ENCODE peak calls at places on chromosomes 13 and 19, in four cellular contexts. One of them, this sample, is unnamed.

GRCh38 chr13:110055089-110055488 is 251.9 kb downstream of the COL4A1 start:
- DNase-seq in HepG2: no peak
- DNase-seq in SK-N-SH: no peak
- DNase-seq in K562: no peak
- DNase-seq in this sample: no peak

GRCh38 chr13:114019367-114019766 is 45.5 kb upstream of the C13orf46 start:
- DNase-seq in HepG2: no peak
- DNase-seq in K562: peak; percentile 87
- DNase-seq in SK-N-SH: peak; percentile 79
- DNase-seq in this sample: no peak

GRCh38 chr13:110757296-110757695 is 43.8 kb downstream of the ING1 start:
- DNase-seq in SK-N-SH: no peak
- DNase-seq in HepG2: no peak
- DNase-seq in K562: no peak
- DNase-seq in this sample: no peak

GRCh38 chr13:52010890-52011689 is at the start of gene ATP7B:
- DNase-seq in HepG2: peak; percentile 49
- DNase-seq in SK-N-SH: peak; percentile 57
- DNase-seq in K562: peak; percentile 29
- DNase-seq in this sample: no peak

GRCh38 chr19:10654610-10655456 is 687 bp downstream of the ILF3 start:
- DNase-seq in HepG2: peak; percentile 47
- DNase-seq in K562: peak; percentile 95
- DNase-seq in SK-N-SH: peak; percentile 95
- DNase-seq in this sample: no peak

GRCh38 chr13:110953416-110953815 is 38.5 kb upstream of the ANKRD10 start:
- DNase-seq in SK-N-SH: no peak
- DNase-seq in K562: no peak
- DNase-seq in HepG2: no peak
- DNase-seq in this sample: no peak

GRCh38 chr13:30340367-30341184 is 33.2 kb upstream of the KATNAL1 start:
- DNase-seq in K562: peak; percentile 66
- DNase-seq in SK-N-SH: peak; percentile 29
- DNase-seq in HepG2: no peak
- DNase-seq in this sample: no peak

GRCh38 chr19:46603195-46603637 is 2.1 kb downstream of the CALM3 start:
- DNase-seq in K562: peak; percentile 55
- DNase-seq in SK-N-SH: peak; percentile 40
- DNase-seq in HepG2: peak; percentile 85
- DNase-seq in this sample: no peak

GRCh38 chr13:41244555-41244954 is 18.8 kb downstream of the MTRF1 start:
- DNase-seq in K562: no peak
- DNase-seq in HepG2: no peak
- DNase-seq in SK-N-SH: no peak
- DNase-seq in this sample: no peak

GRCh38 chr19:35790981-35791813 is 15.8 kb downstream of the ARHGAP33 start:
- DNase-seq in K562: no peak
- DNase-seq in HepG2: peak; percentile 40
- DNase-seq in SK-N-SH: no peak
- DNase-seq in this sample: no peak

GRCh38 chr19:56566904-56567273 is 379 bp upstream of the ZNF470 start:
- DNase-seq in HepG2: no peak
- DNase-seq in K562: no peak
- DNase-seq in SK-N-SH: peak; percentile 68
- DNase-seq in this sample: no peak

GRCh38 chr13:106471957-106472543 is 63.4 kb downstream of the EFNB2 start:
- DNase-seq in SK-N-SH: peak; percentile 24
- DNase-seq in K562: peak; percentile 10
- DNase-seq in HepG2: peak; percentile 1
- DNase-seq in this sample: no peak

GRCh38 chr19:55459551-55459949 is 1.9 kb downstream of the ISOC2 start:
- DNase-seq in SK-N-SH: no peak
- DNase-seq in K562: no peak
- DNase-seq in HepG2: no peak
- DNase-seq in this sample: no peak

GRCh38 chr13:44755872-44756271 is 179.7 kb upstream of the TSC22D1 start:
- DNase-seq in SK-N-SH: no peak
- DNase-seq in HepG2: peak; percentile 18
- DNase-seq in K562: no peak
- DNase-seq in this sample: no peak

GRCh38 chr19:15154002-15154612 is 46.7 kb downstream of the NOTCH3 start:
- DNase-seq in SK-N-SH: peak; percentile 54
- DNase-seq in K562: peak; percentile 66
- DNase-seq in HepG2: peak; percentile 49
- DNase-seq in this sample: no peak

GRCh38 chr13:77810430-77810829 is 108.2 kb downstream of the EDNRB start:
- DNase-seq in K562: no peak
- DNase-seq in SK-N-SH: peak; percentile 23
- DNase-seq in HepG2: no peak
- DNase-seq in this sample: no peak

GRCh38 chr13:57633950-57634828 is 2.6 kb downstream of the PCDH17 start:
- DNase-seq in HepG2: no peak
- DNase-seq in K562: no peak
- DNase-seq in SK-N-SH: peak; percentile 48
- DNase-seq in this sample: no peak

GRCh38 chr13:100510208-100510997 is 78.2 kb downstream of the GGACT start:
- DNase-seq in SK-N-SH: peak; percentile 77
- DNase-seq in HepG2: no peak
- DNase-seq in K562: no peak
- DNase-seq in this sample: no peak

GRCh38 chr19:16661480-16662034 is 618 bp downstream of the TMEM38A start:
- DNase-seq in HepG2: no peak
- DNase-seq in K562: no peak
- DNase-seq in SK-N-SH: peak; percentile 36
- DNase-seq in this sample: no peak

GRCh38 chr19:41753936-41754529 is 1.3 kb upstream of the CEACAM6 start:
- DNase-seq in SK-N-SH: peak; percentile 49
- DNase-seq in HepG2: peak; percentile 14
- DNase-seq in K562: peak; percentile 24
- DNase-seq in this sample: no peak

GRCh38 chr13:98525452-98525851 is 51.5 kb downstream of the STK24 start:
- DNase-seq in HepG2: no peak
- DNase-seq in K562: no peak
- DNase-seq in SK-N-SH: no peak
- DNase-seq in this sample: no peak

GRCh38 chr19:28196961-28197360 is 1016.0 kb downstream of the UQCRFS1 start:
- DNase-seq in K562: no peak
- DNase-seq in SK-N-SH: no peak
- DNase-seq in HepG2: no peak
- DNase-seq in this sample: no peak

GRCh38 chr19:44848036-44848804 is 2.1 kb downstream of the NECTIN2 start:
- DNase-seq in HepG2: no peak
- DNase-seq in SK-N-SH: peak; percentile 41
- DNase-seq in K562: no peak
- DNase-seq in this sample: no peak

GRCh38 chr13:24092108-24092507 is 68.4 kb upstream of the SPATA13 start:
- DNase-seq in HepG2: no peak
- DNase-seq in K562: no peak
- DNase-seq in SK-N-SH: no peak
- DNase-seq in this sample: no peak

GRCh38 chr13:61413572-61413971 is 2.1 kb downstream of the PCDH20 start:
- DNase-seq in K562: no peak
- DNase-seq in SK-N-SH: peak; percentile 55
- DNase-seq in HepG2: no peak
- DNase-seq in this sample: no peak

GRCh38 chr13:21478881-21479808 is 20.0 kb upstream of the ZDHHC20 start:
- DNase-seq in HepG2: peak; percentile 72
- DNase-seq in SK-N-SH: peak; percentile 47
- DNase-seq in K562: peak; percentile 17
- DNase-seq in this sample: no peak

GRCh38 chr13:35768551-35768950 is 292.1 kb upstream of the MAB21L1 start:
- DNase-seq in HepG2: no peak
- DNase-seq in SK-N-SH: no peak
- DNase-seq in K562: no peak
- DNase-seq in this sample: no peak

GRCh38 chr13:110521296-110521680 is 40.2 kb downstream of the RAB20 start:
- DNase-seq in HepG2: no peak
- DNase-seq in SK-N-SH: no peak
- DNase-seq in K562: no peak
- DNase-seq in this sample: no peak

GRCh38 chr13:58397596-58398387 is 766.2 kb downstream of the PCDH17 start:
- DNase-seq in SK-N-SH: no peak
- DNase-seq in K562: no peak
- DNase-seq in HepG2: no peak
- DNase-seq in this sample: no peak

DNA sequence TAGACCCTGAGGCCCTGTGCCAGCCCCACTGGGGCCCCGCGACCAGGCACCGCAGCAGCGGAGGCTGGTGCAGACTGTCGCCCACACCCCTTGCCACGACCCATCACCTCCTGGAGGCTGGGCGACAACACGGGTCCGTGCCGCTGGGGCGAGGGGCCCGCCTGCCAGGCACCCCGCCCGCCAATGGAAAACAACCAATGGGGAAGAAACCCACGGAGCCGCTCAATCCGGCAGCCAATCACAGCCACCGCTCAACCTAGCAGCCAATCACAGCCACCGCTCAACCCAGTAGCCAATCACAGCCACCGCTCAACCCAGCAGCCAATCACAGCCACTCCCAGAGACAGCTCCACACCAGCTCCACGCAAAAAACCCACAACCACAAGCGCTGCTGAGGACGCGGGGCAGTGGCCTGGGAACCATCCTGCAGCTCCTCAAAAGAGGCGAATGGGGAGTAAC is 29.7 kb downstream of the GPX4 start:
- DNase-seq in HepG2: no peak
- DNase-seq in K562: peak; percentile 80
- DNase-seq in SK-N-SH: peak; percentile 70
- DNase-seq in this sample: peak; percentile 79
- H2AFZ ChIP-seq in HepG2: no peak overlapping the region
- H2AFZ ChIP-seq in K562: no peak overlapping the region
- H2AFZ ChIP-seq in SK-N-SH: no peak overlapping the region
- H2AFZ ChIP-seq in this sample: peak overlapping the region; percentile 72

GRCh38 chr19:53101518-53101917 is 1.7 kb downstream of the ZNF160 start:
- DNase-seq in K562: peak; percentile 45
- DNase-seq in SK-N-SH: peak; percentile 34
- DNase-seq in HepG2: no peak
- DNase-seq in this sample: no peak

GRCh38 chr19:53103141-53103902 is at the start of gene ZNF160:
- DNase-seq in HepG2: peak; percentile 80
- DNase-seq in K562: peak; percentile 99
- DNase-seq in SK-N-SH: peak; percentile 100
- DNase-seq in this sample: peak; percentile 89

GRCh38 chr19:53102186-53102585 is 1.0 kb downstream of the ZNF160 start:
- DNase-seq in K562: peak; percentile 24
- DNase-seq in HepG2: no peak
- DNase-seq in SK-N-SH: peak; percentile 59
- DNase-seq in this sample: no peak

GRCh38 chr19:53103903-53104203 is 631 bp upstream of the ZNF160 start:
- DNase-seq in HepG2: no peak
- DNase-seq in K562: no peak
- DNase-seq in SK-N-SH: no peak
- DNase-seq in this sample: no peak

DNA sequence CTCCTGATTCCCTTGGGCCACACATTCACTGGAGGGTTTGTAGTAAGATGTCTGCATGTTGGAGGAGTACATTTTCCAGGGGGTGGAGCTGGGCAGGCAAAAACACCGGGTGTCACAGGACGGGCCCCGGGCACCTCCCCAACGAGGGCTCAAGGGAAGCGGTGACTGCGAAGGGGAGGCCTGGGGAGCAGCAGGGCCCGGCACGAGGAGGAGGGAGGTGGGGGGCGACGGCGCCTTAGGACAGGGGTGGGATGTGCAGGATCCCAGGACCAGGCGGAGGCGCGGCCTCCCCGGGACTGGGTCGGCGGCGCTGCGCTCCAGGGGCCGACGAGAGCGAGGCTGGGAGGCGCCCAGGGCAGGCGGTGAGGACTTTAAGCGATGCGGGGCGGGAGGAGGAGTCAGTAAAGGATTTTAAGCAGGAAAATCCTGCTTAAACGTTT is 501 bp downstream of the ZNF160 start:
- DNase-seq in K562: no peak
- DNase-seq in HepG2: no peak
- DNase-seq in SK-N-SH: peak; percentile 69
- DNase-seq in this sample: no peak
- TF ChIP-seq FOXM1 in K562: no peak
- TF ChIP-seq FOXM1 in HepG2: no peak
- TF ChIP-seq FOXM1 in SK-N-SH: no peak
- TF ChIP-seq FOXM1 in this sample: no peak

GRCh38 chr13:96089139-96089538 is 768 bp upstream of the HS6ST3 start:
- DNase-seq in HepG2: no peak
- DNase-seq in K562: no peak
- DNase-seq in SK-N-SH: no peak
- DNase-seq in this sample: no peak

GRCh38 chr13:96091164-96091931 is 1.4 kb downstream of the HS6ST3 start:
- DNase-seq in SK-N-SH: peak; percentile 46
- DNase-seq in HepG2: no peak
- DNase-seq in K562: no peak
- DNase-seq in this sample: no peak

GRCh38 chr13:96090240-96091101 is 564 bp downstream of the HS6ST3 start:
- DNase-seq in HepG2: no peak
- DNase-seq in SK-N-SH: peak; percentile 81
- DNase-seq in K562: no peak
- DNase-seq in this sample: no peak

GRCh38 chr13:96091932-96092253 is 2.0 kb downstream of the HS6ST3 start:
- DNase-seq in SK-N-SH: no peak
- DNase-seq in K562: no peak
- DNase-seq in HepG2: no peak
- DNase-seq in this sample: no peak

DNA sequence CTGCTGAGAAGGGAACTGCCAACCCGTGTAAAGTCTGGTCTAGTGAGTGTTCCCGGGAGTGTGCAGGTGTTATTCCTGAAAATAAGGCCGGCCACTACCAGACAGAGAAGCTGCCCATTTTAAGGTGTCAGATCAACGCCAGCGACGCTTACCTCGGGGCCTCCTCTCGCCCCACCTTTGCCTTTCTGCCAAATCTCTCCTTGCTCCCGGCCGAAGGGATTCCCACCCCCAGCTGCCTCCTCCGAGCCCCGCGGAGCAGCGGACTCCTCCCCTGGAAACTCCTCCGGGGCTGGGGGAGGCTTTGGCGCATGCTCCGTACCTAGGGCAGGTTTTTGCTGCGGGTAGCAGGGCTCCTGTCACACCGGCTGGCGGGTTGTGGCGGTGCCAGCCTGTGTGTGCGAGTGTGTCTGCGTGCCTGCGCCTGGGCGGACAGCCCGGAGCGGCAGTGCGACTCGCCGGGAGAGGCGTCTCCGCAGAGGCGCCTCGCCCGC is at the start of gene HS6ST3:
- DNase-seq in K562: peak; percentile 14
- DNase-seq in HepG2: no peak
- DNase-seq in SK-N-SH: peak; percentile 79
- DNase-seq in this sample: no peak
- H2AFZ ChIP-seq in K562: no peak within 1 kb of the TSS
- H2AFZ ChIP-seq in HepG2: no peak within 1 kb of the TSS
- H2AFZ ChIP-seq in SK-N-SH: peak within 1 kb of the TSS; percentile 84
- H2AFZ ChIP-seq in this sample: no peak within 1 kb of the TSS

DNA sequence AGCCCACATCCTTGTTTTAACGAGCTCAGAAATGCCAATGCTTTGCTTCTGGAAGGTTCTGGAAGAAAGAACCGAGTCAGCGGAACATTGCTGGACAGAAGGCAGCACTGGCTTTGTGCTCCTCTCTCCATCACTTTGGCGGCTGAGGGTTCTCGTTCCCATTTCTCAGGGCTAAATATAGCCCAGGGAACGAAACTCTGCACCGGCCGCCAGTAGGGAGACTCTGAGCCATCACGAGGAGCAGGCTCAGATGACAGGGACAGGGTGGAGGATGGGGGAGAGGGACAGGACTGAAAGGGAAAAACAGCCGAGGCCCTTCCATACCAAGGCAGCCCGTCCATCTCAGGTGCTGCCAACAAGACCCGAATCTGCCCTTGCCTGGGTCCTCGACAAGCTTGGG is 166.4 kb downstream of the CACNA1A start:
- DNase-seq in K562: no peak
- DNase-seq in HepG2: no peak
- DNase-seq in SK-N-SH: no peak
- DNase-seq in this sample: no peak
- TF ChIP-seq FOXM1 in K562: no peak
- TF ChIP-seq FOXM1 in HepG2: no peak
- TF ChIP-seq FOXM1 in SK-N-SH: no peak
- TF ChIP-seq FOXM1 in this sample: no peak

This sample was measured in GM12878.